ENCODE peak calls at places on chromosomes 16 and 17, in five cellular contexts. U is AG04450, W is progenitor cell of endocrine pancreas, J is mammary epithelial cell, V is neural progenitor cell. R is an unnamed sample.

GRCh38 chr17:40487371-40488020 is 13.9 kb downstream of the TNS4 start:
- DNase-seq in U (no peak), W (no peak), J (peak), V (no peak), R (no peak)

GRCh38 chr17:11950771-11951519 is 46.3 kb downstream of the ZNF18 start:
- DNase-seq in U (no peak), W (no peak), J (peak), V (no peak), R (no peak)

GRCh38 chr17:67375761-67376160 is 1.3 kb upstream of the PITPNC1 start:
- DNase-seq in U (no peak), W (no peak), J (no peak), V (no peak), R (no peak)

GRCh38 chr17:68061512-68062313 is 26.2 kb downstream of the KPNA2 start:
- DNase-seq in U (no peak), W (no peak), J (no peak), V (no peak), R (no peak)

GRCh38 chr16:89373355-89374110 is 116.8 kb downstream of the ANKRD11 start:
- DNase-seq in U (no peak), W (no peak), J (no peak), V (no peak), R (no peak)

GRCh38 chr16:76946879-76947278 is 244.1 kb upstream of the MON1B start:
- DNase-seq in U (peak), W (no peak), J (peak), V (no peak), R (no peak)

GRCh38 chr17:63406689-63407330 is 39.3 kb downstream of the CYB561 start:
- DNase-seq in U (peak), W (peak), J (peak), V (peak), R (peak)

GRCh38 chr16:82456683-82457082 is 170.1 kb upstream of the CDH13 start:
- DNase-seq in U (no peak), W (peak), J (peak), V (peak), R (peak)

GRCh38 chr17:61828694-61829093 is 34.6 kb downstream of the BRIP1 start:
- DNase-seq in U (no peak), W (no peak), J (no peak), V (no peak), R (no peak)

GRCh38 chr17:77140878-77141767 is at the start of gene SEC14L1:
- DNase-seq in U (no peak), W (peak), J (peak), V (peak), R (peak)

GRCh38 chr16:31421587-31421986 is 6.6 kb downstream of the COX6A2 start:
- DNase-seq in U (no peak), W (no peak), J (peak), V (no peak), R (no peak)

GRCh38 chr17:37274432-37274831 is 101.4 kb upstream of the C17orf78 start:
- DNase-seq in U (no peak), W (no peak), J (no peak), V (no peak), R (peak)

GRCh38 chr16:70378869-70379493 is 32.3 kb downstream of the DDX19A start:
- DNase-seq in U (no peak), W (no peak), J (no peak), V (no peak), R (no peak)

GRCh38 chr17:44097110-44097810 is 26.2 kb downstream of the HDAC5 start:
- DNase-seq in U (no peak), W (no peak), J (no peak), V (no peak), R (no peak)

GRCh38 chr17:55710410-55710809 is 12.3 kb downstream of the TMEM100 start:
- DNase-seq in U (no peak), W (no peak), J (no peak), V (no peak), R (no peak)

DNA sequence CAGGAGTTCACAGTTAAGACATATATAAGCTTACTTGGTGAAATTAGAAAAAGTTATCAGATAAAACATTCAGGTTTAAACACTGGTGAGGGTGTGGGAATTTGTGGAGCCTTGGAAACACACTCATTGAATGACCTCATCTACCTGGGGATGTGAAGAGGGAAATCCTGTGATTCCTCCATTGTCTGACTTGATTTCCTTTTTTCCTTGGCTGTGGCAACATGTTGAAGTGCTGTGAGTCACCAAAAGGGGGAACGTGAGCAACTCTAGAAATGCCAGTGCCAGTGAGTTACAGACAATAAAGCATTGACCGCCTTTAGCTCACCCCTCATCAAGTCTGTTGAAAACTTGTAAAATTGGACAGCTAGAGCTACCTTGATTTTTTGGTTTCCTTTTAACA is 1.8 kb downstream of the HMOX2 start:
- DNase-seq in U (no peak), W (no peak), J (peak), V (peak), R (no peak)
- TF ChIP-seq CTCF in U (peak), W (peak), J (no peak), V (peak), R (no peak)

GRCh38 chr16:64172191-64172590 is 949.7 kb downstream of the CDH11 start:
- DNase-seq in U (no peak), W (no peak), J (no peak), V (no peak), R (no peak)

GRCh38 chr16:64172652-64173051 is 949.2 kb downstream of the CDH11 start:
- DNase-seq in U (no peak), W (no peak), J (no peak), V (no peak), R (no peak)

GRCh38 chr16:64162613-64163375 is 959.1 kb downstream of the CDH11 start:
- DNase-seq in U (no peak), W (no peak), J (no peak), V (no peak), R (no peak)

GRCh38 chr16:64165368-64165767 is 956.5 kb downstream of the CDH11 start:
- DNase-seq in U (no peak), W (no peak), J (no peak), V (no peak), R (no peak)

GRCh38 chr16:64167851-64168770 is 953.8 kb downstream of the CDH11 start:
- DNase-seq in U (no peak), W (no peak), J (no peak), V (no peak), R (no peak)
- TF ChIP-seq CTCF in U (no peak), W (no peak), J (no peak), V (no peak), R (no peak)

DNA sequence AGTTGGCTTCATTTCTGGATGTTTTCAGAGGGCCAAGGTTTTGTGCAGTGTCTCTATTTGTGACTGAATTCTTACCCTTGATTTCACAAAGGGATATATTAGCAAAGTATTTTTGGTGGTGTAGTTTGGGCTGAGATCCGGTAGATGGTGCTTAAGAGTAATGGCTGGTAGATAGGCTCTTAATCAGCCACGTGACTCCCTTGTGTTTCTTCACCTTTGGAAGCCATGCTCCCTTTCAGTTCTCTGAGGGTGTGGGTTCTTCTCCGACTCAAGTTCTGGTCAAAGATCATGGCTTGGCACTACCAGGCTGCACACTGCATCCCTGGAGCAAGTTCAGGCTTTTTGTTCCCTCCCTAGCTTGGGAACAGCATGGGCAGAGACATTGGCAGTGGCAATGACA is 887.3 kb downstream of the CDH8 start:
- DNase-seq in U (no peak), W (no peak), J (no peak), V (no peak), R (no peak)
- TF ChIP-seq CTCF in U (no peak), W (no peak), J (no peak), V (peak), R (no peak)

GRCh38 chr16:56715128-56715527 is 14.8 kb upstream of the NUP93 start:
- DNase-seq in U (no peak), W (no peak), J (no peak), V (no peak), R (no peak)
- TF ChIP-seq CTCF in U (no peak), W (no peak), J (no peak), V (no peak), R (no peak)

DNA sequence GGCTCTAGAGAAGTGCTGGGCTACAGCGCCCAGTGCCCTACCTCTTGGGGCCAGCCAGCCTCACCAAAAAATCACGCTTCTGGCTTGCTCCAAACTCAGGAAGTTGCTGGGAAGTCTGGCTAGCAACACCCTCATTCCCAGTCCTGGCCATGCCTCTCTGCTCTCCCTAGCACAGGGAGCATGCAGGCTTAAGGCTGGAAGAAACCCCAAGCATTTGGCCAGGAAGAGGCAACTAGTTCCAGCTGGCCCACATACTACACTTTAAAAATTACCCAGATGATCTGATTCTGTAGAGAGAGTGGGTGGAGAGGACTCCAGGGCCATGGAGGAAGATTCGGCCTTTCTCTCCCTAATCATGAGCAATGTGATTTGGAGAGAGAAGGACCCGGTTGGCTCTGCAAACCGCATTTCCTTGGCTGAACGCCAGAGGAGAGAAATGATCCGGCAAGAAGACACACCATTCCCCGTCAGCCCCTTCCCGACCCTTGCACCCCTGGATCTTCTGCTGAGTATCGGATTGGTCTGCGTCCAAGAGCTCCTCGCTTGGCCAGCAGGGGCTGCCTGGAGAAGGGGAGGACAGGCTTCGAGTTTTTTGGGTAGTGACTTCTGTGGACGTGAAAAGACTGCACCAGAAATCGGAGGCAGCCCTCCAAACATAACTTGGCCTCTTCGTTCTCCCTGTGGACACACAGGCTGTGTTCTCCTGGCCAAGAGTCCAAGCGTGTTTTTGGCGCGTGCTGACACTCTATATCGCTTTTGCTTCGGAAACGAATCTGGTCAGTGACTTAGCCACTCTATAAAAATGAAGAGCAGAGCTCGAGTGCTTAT is 406.3 kb downstream of the WWOX start:
- DNase-seq in U (no peak), W (no peak), J (no peak), V (no peak), R (no peak)
- TF ChIP-seq CTCF in U (no peak), W (no peak), J (no peak), V (peak), R (no peak)

R was measured in nephron progenitor cell.